ENCODE peak calls at places on chromosomes 7 and 10, in six cellular contexts. P is HCT116, N is A549, G is endothelial cell of umbilical vein, H is H1, U is GM12878. A is an unnamed sample.

GRCh38 chr7:154744226-154744860 is 258.6 kb downstream of the PAXIP1 start:
- DNase-seq in P (no peak), N (peak; percentile 21), G (no peak), H (peak; percentile 23), U (no peak), A (peak; percentile 50)

GRCh38 chr7:128889121-128889520 is 21.4 kb downstream of the KCP start:
- DNase-seq in P (no peak), N (no peak), G (no peak), H (no peak), U (no peak), A (no peak)

GRCh38 chr7:16786257-16786656 is 18.5 kb downstream of the AGR2 start:
- DNase-seq in P (no peak), N (no peak), G (no peak), H (no peak), U (no peak), A (no peak)

GRCh38 chr7:150858236-150859197 is 6.2 kb downstream of the AOC1 start:
- DNase-seq in P (no peak), N (no peak), G (no peak), H (no peak), U (no peak), A (no peak)

GRCh38 chr10:21501109-21501508 is 24.4 kb downstream of the SKIDA1 start:
- DNase-seq in P (no peak), N (no peak), G (no peak), H (no peak), U (no peak), A (no peak)

GRCh38 chr7:68429376-68430117 is 1168.7 kb upstream of the AUTS2 start:
- DNase-seq in P (no peak), N (no peak), G (no peak), H (no peak), U (no peak), A (no peak)

GRCh38 chr7:100584046-100584676 is 1.8 kb downstream of the LRCH4 start:
- DNase-seq in P (no peak), N (no peak), G (no peak), H (no peak), U (no peak), A (peak; percentile 83)

GRCh38 chr7:129343099-129343700 is 91.0 kb upstream of the STRIP2 start:
- DNase-seq in P (peak; percentile 37), N (peak; percentile 57), G (peak; percentile 68), H (no peak), U (no peak), A (peak; percentile 70)

GRCh38 chr10:61949687-61950086 is 48.2 kb downstream of the ARID5B start:
- DNase-seq in P (no peak), N (no peak), G (no peak), H (no peak), U (no peak), A (no peak)

GRCh38 chr7:94492601-94493000 is 17.0 kb upstream of the CASD1 start:
- DNase-seq in P (no peak), N (no peak), G (no peak), H (no peak), U (peak; percentile 35), A (no peak)

GRCh38 chr7:12210179-12211053 is 678 bp upstream of the TMEM106B start:
- DNase-seq in P (no peak), N (no peak), G (peak; percentile 66), H (no peak), U (no peak), A (no peak)

GRCh38 chr7:102306916-102307677 is 20.4 kb downstream of the SH2B2 start:
- DNase-seq in P (no peak), N (peak; percentile 59), G (no peak), H (peak; percentile 47), U (peak; percentile 96), A (peak; percentile 97)

GRCh38 chr7:24757799-24758275 is 573 bp upstream of the GSDME start:
- DNase-seq in P (no peak), N (peak; percentile 62), G (no peak), H (no peak), U (no peak), A (no peak)

GRCh38 chr10:118911361-118911760 is 118.2 kb upstream of the NANOS1 start:
- DNase-seq in P (peak; percentile 37), N (peak; percentile 50), G (peak; percentile 12), H (no peak), U (no peak), A (no peak)

GRCh38 chr7:128974241-128974934 is 36.7 kb downstream of the IRF5 start:
- DNase-seq in P (no peak), N (peak; percentile 22), G (no peak), H (no peak), U (no peak), A (no peak)

GRCh38 chr7:30901856-30902255 is 9.8 kb upstream of the AQP1 start:
- DNase-seq in P (no peak), N (no peak), G (no peak), H (no peak), U (no peak), A (no peak)

GRCh38 chr7:105806592-105807266 is 69.7 kb downstream of the ATXN7L1 start:
- DNase-seq in P (no peak), N (peak; percentile 43), G (peak; percentile 64), H (no peak), U (peak; percentile 68), A (peak; percentile 84)

GRCh38 chr10:21100871-21101514 is 203.9 kb upstream of the NEBL start:
- DNase-seq in P (no peak), N (no peak), G (peak; percentile 32), H (no peak), U (no peak), A (no peak)

DNA sequence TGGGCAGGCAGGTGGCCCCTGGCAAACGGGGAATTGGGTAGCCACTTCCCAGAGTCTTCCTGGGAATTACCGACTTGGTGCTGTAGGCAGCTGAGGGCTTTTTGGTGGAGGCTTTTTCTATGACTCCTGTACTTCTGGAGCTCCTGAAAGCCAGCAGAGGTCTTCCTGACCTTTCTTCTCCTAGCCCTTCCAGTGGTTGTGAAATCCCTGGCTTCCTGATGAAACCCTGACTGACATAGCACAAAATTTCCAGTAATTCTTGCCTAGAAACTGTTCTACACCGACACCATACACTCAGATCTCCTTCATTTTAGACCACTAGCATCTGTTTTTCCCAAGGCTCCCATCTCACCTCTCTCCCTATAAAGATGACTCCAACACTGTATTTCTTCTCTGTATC is 120.2 kb downstream of the STRA8 start:
- DNase-seq in P (no peak), N (no peak), G (no peak), H (no peak), U (no peak), A (no peak)
- TF ChIP-seq POLR2A in P (no peak), N (no peak), G (no peak), H (no peak), U (no peak), A (no peak)

DNA sequence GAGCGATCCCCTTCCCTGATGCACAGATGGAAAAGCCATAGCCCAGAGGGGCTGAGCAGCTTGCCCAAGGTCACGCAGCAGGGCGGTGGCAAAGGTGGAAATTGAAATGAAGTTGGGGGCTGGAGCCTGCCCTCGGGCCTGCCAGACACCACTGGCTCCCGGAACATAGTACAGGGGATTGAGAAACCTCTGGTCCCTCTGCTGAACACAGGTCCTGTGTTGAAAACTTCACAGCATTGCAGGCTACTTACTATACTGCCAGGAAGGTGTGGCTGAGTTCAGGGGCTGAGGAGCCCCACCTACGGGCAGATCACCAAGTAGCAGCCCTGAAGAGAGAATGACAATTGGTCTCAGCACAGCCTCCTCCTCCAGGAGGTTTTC is 326.7 kb downstream of the PLXNA4 start:
- DNase-seq in P (no peak), N (peak; percentile 59), G (no peak), H (peak; percentile 44), U (no peak), A (peak; percentile 25)
- TF ChIP-seq MAX in P (no peak), N (no peak), G (no peak), H (peak; percentile 13), U (no peak), A (no peak)

DNA sequence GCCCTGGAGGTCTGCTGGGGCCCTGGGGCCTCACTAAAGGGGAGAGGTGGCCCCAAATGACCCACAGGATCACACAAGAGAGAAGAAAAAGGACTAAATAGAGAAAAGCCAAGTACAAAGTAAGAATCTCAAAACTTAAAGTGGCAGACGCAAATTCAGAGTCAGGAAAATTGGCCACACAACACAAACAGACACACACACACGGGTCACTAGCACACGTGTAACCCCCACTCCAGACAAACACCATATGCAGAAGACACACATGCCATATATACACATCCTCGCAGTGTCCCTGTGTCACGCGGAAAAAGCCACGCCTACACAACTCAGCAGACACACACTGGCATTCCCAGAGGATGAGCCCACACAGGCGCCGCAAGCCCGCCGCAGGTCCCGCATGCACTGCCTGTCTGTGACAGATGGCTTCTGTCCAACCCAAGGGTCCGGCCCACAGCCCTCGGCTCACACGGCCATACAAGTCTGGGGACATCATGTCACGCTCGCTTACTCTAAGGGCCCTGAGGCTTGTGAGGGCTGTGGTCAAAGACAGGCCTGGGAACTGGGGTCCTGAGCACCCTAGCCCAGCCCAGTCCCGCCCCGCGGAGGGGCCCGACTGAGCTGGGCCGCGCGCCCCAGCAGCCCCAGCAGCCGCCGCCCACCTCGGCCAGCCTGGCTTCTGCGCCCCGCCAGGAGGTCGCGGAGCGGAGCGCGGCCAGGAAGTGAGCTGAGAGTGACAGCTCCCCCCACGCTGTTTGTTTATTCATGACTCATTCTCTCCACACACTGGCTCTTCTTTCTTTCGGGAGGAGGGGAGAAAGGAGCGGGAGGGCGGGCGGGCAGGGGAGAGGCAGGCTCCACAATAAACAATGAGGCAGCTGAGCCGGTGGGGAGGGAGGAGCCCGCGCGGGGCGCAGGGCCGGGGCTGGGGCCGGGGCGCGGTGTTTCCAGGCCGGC is 95.5 kb upstream of the ZMIZ1 start:
- DNase-seq in P (peak; percentile 84), N (peak; percentile 93), G (peak; percentile 91), H (peak; percentile 50), U (peak; percentile 43), A (peak; percentile 96)
- TF ChIP-seq POLR2A in P (no peak), N (no peak), G (peak; percentile 55), H (no peak), U (peak; percentile 59), A (peak; percentile 13)

GRCh38 chr7:158704524-158705233 is at the start of gene NCAPG2:
- DNase-seq in P (peak; percentile 95), N (peak; percentile 98), G (peak; percentile 98), H (peak; percentile 90), U (peak; percentile 88), A (peak; percentile 100)

GRCh38 chr7:158706273-158706704 is 1.7 kb upstream of the NCAPG2 start:
- DNase-seq in P (no peak), N (no peak), G (no peak), H (no peak), U (no peak), A (no peak)

GRCh38 chr7:158706710-158707590 is 2.3 kb upstream of the NCAPG2 start:
- DNase-seq in P (no peak), N (no peak), G (no peak), H (no peak), U (no peak), A (no peak)

GRCh38 chr7:158707610-158708009 is 3.0 kb upstream of the NCAPG2 start:
- DNase-seq in P (no peak), N (peak; percentile 33), G (no peak), H (no peak), U (no peak), A (peak; percentile 51)

DNA sequence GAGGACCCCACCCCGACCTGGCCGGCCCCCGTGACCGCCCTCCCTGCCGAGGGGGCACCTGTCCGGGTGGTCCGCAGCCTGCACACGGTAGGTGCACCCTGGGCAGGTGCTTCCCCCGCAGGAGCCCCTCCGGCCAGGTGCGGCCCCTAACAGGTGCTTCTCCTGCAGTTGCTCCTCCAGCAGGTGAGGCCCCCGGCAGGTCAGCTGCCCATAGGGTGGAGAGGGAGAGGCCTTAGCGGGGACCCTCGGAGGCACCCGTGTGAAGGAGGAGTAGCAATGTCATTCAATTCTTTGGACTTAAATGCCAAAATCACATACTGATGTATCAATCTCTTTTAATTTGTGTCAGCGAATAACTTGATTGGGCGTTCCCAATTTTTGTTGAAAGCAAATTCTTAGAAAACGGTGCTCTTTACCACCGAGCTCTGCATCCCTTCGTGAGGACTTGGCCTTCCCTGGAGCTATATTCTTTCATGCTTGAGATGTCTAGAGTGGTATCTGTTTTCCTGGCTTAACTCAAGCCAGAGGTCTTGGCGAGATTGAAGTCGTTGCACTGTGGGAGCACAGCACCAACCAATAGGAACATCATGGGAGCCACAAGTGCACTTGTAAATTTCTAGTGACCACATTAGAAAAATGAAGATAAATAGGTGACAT is 758 bp upstream of the NCAPG2 start:
- DNase-seq in P (no peak), N (no peak), G (peak; percentile 20), H (no peak), U (no peak), A (no peak)
- TF ChIP-seq MAX in P (no peak), N (no peak), G (no peak), H (no peak), U (no peak), A (no peak)